ENCODE peak calls at places on chromosomes 6 and 20, in five cellular contexts. G, U, O, N and E are unnamed samples.

GRCh38 chr20:46230811-46231282 is 77.5 kb downstream of the CDH22 start:
- DNase-seq in G (no peak), U (no peak), O (peak), N (no peak), E (peak)

GRCh38 chr6:1767481-1768246 is 157.9 kb downstream of the FOXC1 start:
- DNase-seq in G (no peak), U (peak), O (peak), N (no peak), E (no peak)

GRCh38 chr6:30500421-30501069 is 11.2 kb downstream of the HLA-E start:
- DNase-seq in G (no peak), U (no peak), O (peak), N (no peak), E (no peak)

GRCh38 chr20:12970372-12970821 is 38.4 kb upstream of the SPTLC3 start:
- DNase-seq in G (no peak), U (no peak), O (peak), N (no peak), E (no peak)

GRCh38 chr6:63764318-63764916 is 128.8 kb downstream of the PHF3 start:
- DNase-seq in G (no peak), U (no peak), O (peak), N (no peak), E (no peak)

GRCh38 chr6:158706369-158706982 is 56.6 kb downstream of the SYTL3 start:
- DNase-seq in G (no peak), U (no peak), O (peak), N (no peak), E (no peak)

GRCh38 chr20:50980071-50980681 is 21.6 kb downstream of the MOCS3 start:
- DNase-seq in G (no peak), U (no peak), O (peak), N (no peak), E (no peak)

GRCh38 chr6:91646649-91647048 is 1059.8 kb upstream of the MAP3K7 start:
- DNase-seq in G (no peak), U (no peak), O (no peak), N (no peak), E (no peak)

GRCh38 chr20:61805781-61806180 is 259.9 kb downstream of the TAF4 start:
- DNase-seq in G (no peak), U (no peak), O (no peak), N (no peak), E (no peak)

GRCh38 chr20:50152394-50153152 is 950 bp downstream of the PEDS1 start:
- DNase-seq in G (no peak), U (no peak), O (peak), N (no peak), E (no peak)

GRCh38 chr6:168247456-168248147 is 72.0 kb downstream of the DACT2 start:
- DNase-seq in G (no peak), U (peak), O (no peak), N (no peak), E (no peak)

GRCh38 chr6:154012852-154013251 is 26.2 kb upstream of the OPRM1 start:
- DNase-seq in G (no peak), U (no peak), O (peak), N (no peak), E (no peak)

GRCh38 chr20:33474963-33475362 is 14.9 kb upstream of the CBFA2T2 start:
- DNase-seq in G (no peak), U (no peak), O (no peak), N (no peak), E (no peak)

GRCh38 chr6:12037803-12038202 is 25.7 kb downstream of the HIVEP1 start:
- DNase-seq in G (no peak), U (no peak), O (peak), N (no peak), E (no peak)

GRCh38 chr6:147154454-147154853 is 49.8 kb upstream of the STXBP5 start:
- DNase-seq in G (no peak), U (no peak), O (peak), N (no peak), E (no peak)

GRCh38 chr6:15400572-15401004 is 154.7 kb downstream of the JARID2 start:
- DNase-seq in G (peak), U (no peak), O (no peak), N (no peak), E (peak)

GRCh38 chr6:10545482-10545881 is 24.3 kb downstream of the GCNT2 start:
- DNase-seq in G (no peak), U (no peak), O (no peak), N (no peak), E (no peak)

GRCh38 chr6:101386982-101387381 is 6.5 kb upstream of the GRIK2 start:
- DNase-seq in G (no peak), U (no peak), O (peak), N (no peak), E (no peak)
- TF ChIP-seq CTCF in G (peak), U (no peak), O (peak), N (no peak), E (peak)

DNA sequence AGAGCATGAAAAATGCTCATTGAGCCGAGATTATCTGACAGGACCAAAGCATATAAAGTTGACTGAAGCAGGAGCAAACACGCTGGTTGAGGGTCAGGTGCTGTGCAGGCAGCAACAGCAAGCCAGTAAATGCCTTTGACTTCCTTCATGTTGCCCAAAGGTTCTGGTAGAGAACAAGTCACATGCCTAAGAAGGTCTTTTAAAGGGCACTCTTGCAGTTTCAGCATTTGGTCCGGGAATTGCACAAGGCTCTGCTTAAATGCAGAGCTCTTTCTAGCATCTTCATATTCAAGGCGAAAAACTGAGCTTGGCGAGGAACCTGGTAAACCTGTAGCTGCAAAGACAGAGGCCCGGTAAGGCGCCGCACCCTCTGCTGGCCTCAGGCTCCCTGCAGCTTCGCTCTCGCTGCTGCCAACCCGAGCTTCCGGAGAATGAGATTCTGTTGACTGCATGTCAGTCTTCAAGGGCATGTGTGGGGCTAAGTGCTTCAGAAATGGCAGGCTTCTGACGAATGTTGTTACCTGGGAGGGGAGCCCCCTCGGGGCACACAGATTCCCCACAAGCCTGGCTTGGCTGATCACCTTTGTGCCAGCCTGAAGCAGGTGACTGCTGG is 205.2 kb downstream of the KIF16B start:
- DNase-seq in G (no peak), U (no peak), O (no peak), N (no peak), E (no peak)
- TF ChIP-seq CTCF in G (no peak), U (no peak), O (no peak), N (no peak), E (no peak)

GRCh38 chr6:44645276-44645675 is 257.8 kb downstream of the CDC5L start:
- DNase-seq in G (no peak), U (no peak), O (no peak), N (no peak), E (no peak)
- TF ChIP-seq CTCF in G (peak), U (no peak), O (no peak), N (no peak), E (peak)

GRCh38 chr6:132734694-132735236 is 20.9 kb upstream of the VNN1 start:
- DNase-seq in G (no peak), U (no peak), O (peak), N (no peak), E (no peak)
- TF ChIP-seq CTCF in G (peak), U (no peak), O (peak), N (no peak), E (peak)

DNA sequence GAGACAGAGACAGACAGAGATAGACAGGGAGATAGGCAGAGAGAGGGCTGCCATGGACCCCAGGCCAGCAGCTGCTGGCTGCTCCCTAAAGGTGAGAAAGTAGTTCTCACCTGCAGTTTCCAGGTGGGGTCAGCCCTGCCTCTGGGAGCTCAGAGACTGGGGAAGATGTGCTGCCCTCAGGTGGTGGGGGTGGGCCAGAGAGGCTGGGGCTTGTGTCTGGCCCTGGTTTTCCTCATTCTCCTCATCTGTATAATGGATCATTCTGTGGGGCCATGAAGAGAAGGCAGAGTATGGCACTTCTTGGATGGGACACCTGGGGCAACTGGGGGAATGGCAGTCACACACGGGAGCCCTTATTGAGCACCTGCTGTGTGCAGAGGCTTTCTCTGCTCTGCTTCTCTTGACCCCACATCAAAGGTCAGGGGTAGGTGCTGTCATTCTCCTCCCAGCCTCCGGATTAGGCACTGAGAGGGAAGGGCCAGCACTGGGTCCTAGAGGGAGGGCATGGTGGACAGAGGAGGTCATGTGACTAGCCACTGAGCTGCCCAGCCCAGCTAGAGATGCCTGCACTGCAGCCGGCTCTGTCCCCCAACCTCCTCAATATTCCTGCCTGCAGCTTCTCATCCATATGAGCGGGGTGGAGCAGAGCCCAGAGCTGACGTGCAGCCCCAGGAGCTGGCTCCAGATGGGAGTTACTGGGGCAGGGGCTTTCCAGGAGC is 4.1 kb downstream of the ANGPT4 start:
- DNase-seq in G (no peak), U (no peak), O (no peak), N (no peak), E (no peak)
- TF ChIP-seq CTCF in G (no peak), U (no peak), O (no peak), N (no peak), E (no peak)

GRCh38 chr6:17281100-17281496 is at the start of gene RBM24:
- DNase-seq in G (peak), U (peak), O (peak), N (no peak), E (peak)
- TF ChIP-seq CTCF in G (peak), U (no peak), O (peak), N (no peak), E (peak)